ENCODE peak calls at places on chromosome 5, in six cellular contexts. One of them, this sample, is unnamed.

GRCh38 chr5:97412959-97413358 is 229.9 kb upstream of the RIOK2 start:
- DNase-seq in astrocyte: no peak
- DNase-seq in K562: no peak
- DNase-seq in HepG2: no peak
- DNase-seq in PC-3: no peak
- DNase-seq in Karpas-422: no peak
- DNase-seq in this sample: no peak

GRCh38 chr5:13629218-13629617 is 315.3 kb downstream of the DNAH5 start:
- DNase-seq in astrocyte: no peak
- DNase-seq in K562: no peak
- DNase-seq in HepG2: no peak
- DNase-seq in PC-3: peak; percentile 53
- DNase-seq in Karpas-422: no peak
- DNase-seq in this sample: peak; percentile 40

GRCh38 chr5:57442080-57442839 is 40.4 kb downstream of the ACTBL2 start:
- DNase-seq in astrocyte: peak; percentile 95
- DNase-seq in K562: peak; percentile 13
- DNase-seq in HepG2: no peak
- DNase-seq in PC-3: peak; percentile 18
- DNase-seq in Karpas-422: no peak
- DNase-seq in this sample: no peak

GRCh38 chr5:137263319-137263718 is 235.8 kb downstream of the SPOCK1 start:
- DNase-seq in astrocyte: no peak
- DNase-seq in K562: no peak
- DNase-seq in HepG2: no peak
- DNase-seq in PC-3: no peak
- DNase-seq in Karpas-422: no peak
- DNase-seq in this sample: no peak

GRCh38 chr5:125587631-125588030 is 835.6 kb upstream of the GRAMD2B start:
- DNase-seq in astrocyte: no peak
- DNase-seq in K562: no peak
- DNase-seq in HepG2: no peak
- DNase-seq in PC-3: no peak
- DNase-seq in Karpas-422: no peak
- DNase-seq in this sample: no peak

GRCh38 chr5:171418982-171419662 is at the start of gene FGF18:
- DNase-seq in astrocyte: peak; percentile 65
- DNase-seq in K562: peak; percentile 44
- DNase-seq in HepG2: peak; percentile 56
- DNase-seq in PC-3: peak; percentile 50
- DNase-seq in Karpas-422: peak; percentile 68
- DNase-seq in this sample: peak; percentile 62

GRCh38 chr5:52356311-52356918 is 431.3 kb upstream of the ITGA1 start:
- DNase-seq in astrocyte: no peak
- DNase-seq in K562: no peak
- DNase-seq in HepG2: no peak
- DNase-seq in PC-3: peak; percentile 33
- DNase-seq in Karpas-422: peak; percentile 57
- DNase-seq in this sample: no peak

GRCh38 chr5:127746756-127747155 is 43.6 kb downstream of the CCDC192 start:
- DNase-seq in astrocyte: peak; percentile 17
- DNase-seq in K562: peak; percentile 21
- DNase-seq in HepG2: no peak
- DNase-seq in PC-3: peak; percentile 69
- DNase-seq in Karpas-422: peak; percentile 85
- DNase-seq in this sample: peak; percentile 54

GRCh38 chr5:669111-669841 is 23.9 kb downstream of the TPPP start:
- DNase-seq in astrocyte: peak; percentile 35
- DNase-seq in K562: peak; percentile 71
- DNase-seq in HepG2: peak; percentile 20
- DNase-seq in PC-3: no peak
- DNase-seq in Karpas-422: peak; percentile 68
- DNase-seq in this sample: peak; percentile 50

GRCh38 chr5:18305288-18305899 is 671.1 kb downstream of the TAF11L14 start:
- DNase-seq in astrocyte: peak; percentile 14
- DNase-seq in K562: peak; percentile 11
- DNase-seq in HepG2: peak; percentile 13
- DNase-seq in PC-3: peak; percentile 75
- DNase-seq in Karpas-422: peak; percentile 65
- DNase-seq in this sample: peak; percentile 38

GRCh38 chr5:89338935-89339334 is 456.0 kb upstream of the MEF2C start:
- DNase-seq in astrocyte: peak; percentile 70
- DNase-seq in K562: no peak
- DNase-seq in HepG2: no peak
- DNase-seq in PC-3: peak; percentile 30
- DNase-seq in Karpas-422: no peak
- DNase-seq in this sample: no peak

GRCh38 chr5:178786859-178787499 is 56.5 kb upstream of the ZNF354A start:
- DNase-seq in astrocyte: peak; percentile 29
- DNase-seq in K562: peak; percentile 24
- DNase-seq in HepG2: peak; percentile 28
- DNase-seq in PC-3: peak; percentile 98
- DNase-seq in Karpas-422: no peak
- DNase-seq in this sample: peak; percentile 95

DNA sequence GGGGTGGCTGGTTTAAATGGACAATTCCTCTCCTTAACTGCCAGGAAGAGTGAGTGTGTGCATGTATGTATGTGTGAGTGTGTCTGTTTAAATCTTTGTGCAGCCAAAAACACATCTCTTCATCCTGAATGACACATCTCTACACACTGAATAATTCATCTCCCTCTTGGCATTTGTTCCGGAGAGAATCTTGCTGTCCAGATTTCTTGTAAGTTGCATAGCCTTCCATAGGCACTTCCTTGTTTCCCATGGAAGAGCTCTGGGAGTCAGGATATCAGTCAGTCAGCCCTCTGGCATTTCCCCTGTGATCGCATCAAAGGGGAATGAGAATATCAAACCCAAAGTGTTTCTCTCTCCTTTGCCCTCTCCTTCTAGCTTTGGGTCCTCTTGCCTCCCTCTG is 74.7 kb downstream of the WWC1 start:
- DNase-seq in astrocyte: peak; percentile 85
- DNase-seq in K562: no peak
- DNase-seq in HepG2: no peak
- DNase-seq in PC-3: peak; percentile 87
- DNase-seq in Karpas-422: no peak
- DNase-seq in this sample: peak; percentile 79
- H3K4me2 ChIP-seq in astrocyte: peak overlapping the region; percentile 74
- H3K4me2 ChIP-seq in K562: no peak overlapping the region
- H3K4me2 ChIP-seq in HepG2: no peak overlapping the region
- H3K4me2 ChIP-seq in PC-3: peak overlapping the region; percentile 82
- H3K4me2 ChIP-seq in Karpas-422: no peak overlapping the region
- H3K4me2 ChIP-seq in this sample: peak overlapping the region; percentile 73

GRCh38 chr5:174558190-174558589 is 166.2 kb upstream of the MSX2 start:
- DNase-seq in astrocyte: no peak
- DNase-seq in K562: no peak
- DNase-seq in HepG2: no peak
- DNase-seq in PC-3: no peak
- DNase-seq in Karpas-422: no peak
- DNase-seq in this sample: no peak
- H3K27me3 ChIP-seq in astrocyte: no peaks in the 10 kb centered on the region
- H3K27me3 ChIP-seq in K562: peaks cover 5% of the 10 kb centered on the region
- H3K27me3 ChIP-seq in HepG2: peaks cover 9% of the 10 kb centered on the region
- H3K27me3 ChIP-seq in PC-3: no peaks in the 10 kb centered on the region
- H3K27me3 ChIP-seq in Karpas-422: no peaks in the 10 kb centered on the region
- H3K27me3 ChIP-seq in this sample: peaks cover 70% of the 10 kb centered on the region

GRCh38 chr5:115189866-115190265 is 20.2 kb upstream of the TRIM36 start:
- DNase-seq in astrocyte: no peak
- DNase-seq in K562: no peak
- DNase-seq in HepG2: no peak
- DNase-seq in PC-3: no peak
- DNase-seq in Karpas-422: no peak
- DNase-seq in this sample: no peak
- H3K4me2 ChIP-seq in astrocyte: no peak overlapping the region
- H3K4me2 ChIP-seq in K562: no peak overlapping the region
- H3K4me2 ChIP-seq in HepG2: no peak overlapping the region
- H3K4me2 ChIP-seq in PC-3: no peak overlapping the region
- H3K4me2 ChIP-seq in Karpas-422: no peak overlapping the region
- H3K4me2 ChIP-seq in this sample: no peak overlapping the region

GRCh38 chr5:66713998-66714397 is 117.8 kb downstream of the MAST4 start:
- DNase-seq in astrocyte: peak; percentile 80
- DNase-seq in K562: no peak
- DNase-seq in HepG2: no peak
- DNase-seq in PC-3: peak; percentile 1
- DNase-seq in Karpas-422: peak; percentile 24
- DNase-seq in this sample: peak; percentile 59

GRCh38 chr5:66710557-66710956 is 114.4 kb downstream of the MAST4 start:
- DNase-seq in astrocyte: peak; percentile 80
- DNase-seq in K562: no peak
- DNase-seq in HepG2: no peak
- DNase-seq in PC-3: no peak
- DNase-seq in Karpas-422: peak; percentile 12
- DNase-seq in this sample: no peak

DNA sequence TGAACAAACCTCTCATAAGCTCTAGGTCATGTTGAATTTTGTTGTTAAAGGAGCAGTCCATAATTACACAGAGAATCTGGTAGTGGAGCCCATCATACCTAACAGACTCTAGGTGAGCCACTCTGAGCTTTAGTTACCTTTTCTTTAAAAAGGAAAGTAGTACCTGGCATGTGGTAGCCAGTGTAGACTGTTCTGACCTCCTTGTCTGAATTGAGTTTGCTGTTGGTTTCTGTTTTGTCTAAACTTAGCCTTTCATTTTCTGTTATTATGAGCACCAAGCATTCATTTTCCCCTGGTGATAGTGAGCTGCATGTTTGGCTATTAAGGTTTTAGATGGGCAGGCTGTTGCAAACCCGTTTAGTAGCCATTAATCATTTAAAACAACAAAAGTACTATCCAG is 112.2 kb downstream of the MAST4 start:
- DNase-seq in astrocyte: no peak
- DNase-seq in K562: no peak
- DNase-seq in HepG2: no peak
- DNase-seq in PC-3: no peak
- DNase-seq in Karpas-422: no peak
- DNase-seq in this sample: no peak
- H3K27me3 ChIP-seq in astrocyte: no peaks in the 10 kb centered on the region
- H3K27me3 ChIP-seq in K562: peaks cover 2% of the 10 kb centered on the region
- H3K27me3 ChIP-seq in HepG2: no peaks in the 10 kb centered on the region
- H3K27me3 ChIP-seq in PC-3: no peaks in the 10 kb centered on the region
- H3K27me3 ChIP-seq in Karpas-422: no peaks in the 10 kb centered on the region
- H3K27me3 ChIP-seq in this sample: peaks cover 19% of the 10 kb centered on the region

This sample was measured in PC-9.